ENCODE peak calls at places on chromosome 17, in four cellular contexts. R is RCC 7860, P is H54, U is NCI-H510A. M is an unnamed sample.

GRCh38 chr17:3845361-3845753 is 689 bp downstream of the NCBP3 start:
- DNase-seq in R (peak; percentile 6), P (no peak), U (no peak), M (peak; percentile 55)

GRCh38 chr17:41199421-41200098 is 9.9 kb downstream of the KRTAP9-1 start:
- DNase-seq in R (no peak), U (no peak), P (no peak), M (no peak)

GRCh38 chr17:3012926-3013581 is 50.4 kb downstream of the OR1D5 start:
- DNase-seq in R (peak; percentile 44), U (peak; percentile 19), P (peak; percentile 59), M (peak; percentile 26)

GRCh38 chr17:69485901-69486643 is 71.6 kb downstream of the MAP2K6 start:
- DNase-seq in U (peak; percentile 57), R (no peak), P (no peak), M (no peak)

GRCh38 chr17:41402161-41402560 is 4.8 kb upstream of the KRT31 start:
- DNase-seq in U (no peak), R (no peak), P (no peak), M (no peak)

GRCh38 chr17:80891096-80892018 is 100.3 kb upstream of the CHMP6 start:
- DNase-seq in U (peak; percentile 22), R (peak; percentile 99), P (peak; percentile 95), M (peak; percentile 81)

GRCh38 chr17:82237746-82238561 is 9.1 kb downstream of the SLC16A3 start:
- DNase-seq in P (no peak), U (no peak), R (no peak), M (no peak)

GRCh38 chr17:76843703-76844484 is 24.3 kb upstream of the MGAT5B start:
- DNase-seq in U (no peak), P (peak; percentile 61), R (peak; percentile 20), M (peak; percentile 17)

GRCh38 chr17:41741709-41742108 is 7.3 kb upstream of the HAP1 start:
- DNase-seq in P (no peak), R (no peak), U (no peak), M (no peak)

GRCh38 chr17:44086364-44087311 is 16.1 kb downstream of the G6PC3 start:
- DNase-seq in P (peak; percentile 95), R (peak; percentile 89), U (peak; percentile 35), M (peak; percentile 71)